ENCODE peak calls at places on chromosomes 4 and X, in five cellular contexts. One of them, this sample, is unnamed. For H3K4me1, the result is how much of the 10 kb centered on the place peaks cover.

GRCh38 chr4:182010876-182011275 is 232.3 kb upstream of the TENM3 start:
- DNase-seq in adrenal gland: no peak
- DNase-seq in right atrium auricular region: no peak
- DNase-seq in IMR-90: peak
- DNase-seq in Peyer's patch: no peak
- DNase-seq in this sample: no peak

GRCh38 chrX:153469811-153470410 is 465 bp downstream of the HAUS7 start:
- DNase-seq in adrenal gland: no peak
- DNase-seq in right atrium auricular region: no peak
- DNase-seq in IMR-90: peak
- DNase-seq in Peyer's patch: no peak
- DNase-seq in this sample: no peak

GRCh38 chrX:45070116-45071007 is 130.3 kb downstream of the DIPK2B start:
- DNase-seq in adrenal gland: no peak
- DNase-seq in right atrium auricular region: no peak
- DNase-seq in IMR-90: peak
- DNase-seq in Peyer's patch: no peak
- DNase-seq in this sample: no peak

GRCh38 chrX:131543774-131544173 is at the start of gene OR13H1:
- DNase-seq in adrenal gland: no peak
- DNase-seq in right atrium auricular region: no peak
- DNase-seq in IMR-90: no peak
- DNase-seq in Peyer's patch: no peak
- DNase-seq in this sample: no peak

GRCh38 chr4:121375262-121375661 is 5.6 kb downstream of the QRFPR start:
- DNase-seq in adrenal gland: no peak
- DNase-seq in right atrium auricular region: no peak
- DNase-seq in IMR-90: no peak
- DNase-seq in Peyer's patch: no peak
- DNase-seq in this sample: no peak

GRCh38 chr4:80540785-80541469 is 205.4 kb downstream of the CFAP299 start:
- DNase-seq in adrenal gland: no peak
- DNase-seq in right atrium auricular region: no peak
- DNase-seq in IMR-90: peak
- DNase-seq in Peyer's patch: no peak
- DNase-seq in this sample: no peak

GRCh38 chr4:126051709-126052424 is 737.1 kb downstream of the FAT4 start:
- DNase-seq in adrenal gland: no peak
- DNase-seq in right atrium auricular region: no peak
- DNase-seq in IMR-90: peak
- DNase-seq in Peyer's patch: no peak
- DNase-seq in this sample: peak

GRCh38 chr4:120765271-120765985 is 157.1 kb downstream of the PRDM5 start:
- DNase-seq in adrenal gland: no peak
- DNase-seq in right atrium auricular region: no peak
- DNase-seq in IMR-90: no peak
- DNase-seq in Peyer's patch: no peak
- DNase-seq in this sample: no peak

GRCh38 chrX:42846741-42847140 is 68.8 kb upstream of the PPP1R2C start:
- DNase-seq in adrenal gland: no peak
- DNase-seq in right atrium auricular region: no peak
- DNase-seq in IMR-90: no peak
- DNase-seq in Peyer's patch: no peak
- DNase-seq in this sample: no peak

GRCh38 chr4:122827258-122827887 is 742 bp downstream of the FGF2 start:
- DNase-seq in adrenal gland: peak
- DNase-seq in right atrium auricular region: peak
- DNase-seq in IMR-90: peak
- DNase-seq in Peyer's patch: peak
- DNase-seq in this sample: peak
- H3K4me3 ChIP-seq in adrenal gland: peak
- H3K4me3 ChIP-seq in right atrium auricular region: peak
- H3K4me3 ChIP-seq in IMR-90: peak
- H3K4me3 ChIP-seq in Peyer's patch: peak
- H3K4me3 ChIP-seq in this sample: peak

GRCh38 chr4:22712541-22712940 is 19.8 kb downstream of the GBA3 start:
- DNase-seq in adrenal gland: no peak
- DNase-seq in right atrium auricular region: no peak
- DNase-seq in IMR-90: no peak
- DNase-seq in Peyer's patch: no peak
- DNase-seq in this sample: no peak
- H3K4me1 ChIP-seq in adrenal gland: under half
- H3K4me1 ChIP-seq in right atrium auricular region: under half
- H3K4me1 ChIP-seq in IMR-90: under half
- H3K4me1 ChIP-seq in Peyer's patch: under half
- H3K4me1 ChIP-seq in this sample: under half

GRCh38 chr4:8859550-8860095 is 12.0 kb downstream of the HMX1 start:
- DNase-seq in adrenal gland: no peak
- DNase-seq in right atrium auricular region: no peak
- DNase-seq in IMR-90: no peak
- DNase-seq in Peyer's patch: no peak
- DNase-seq in this sample: no peak

GRCh38 chr4:8861576-8862279 is 9.9 kb downstream of the HMX1 start:
- DNase-seq in adrenal gland: no peak
- DNase-seq in right atrium auricular region: no peak
- DNase-seq in IMR-90: no peak
- DNase-seq in Peyer's patch: no peak
- DNase-seq in this sample: no peak

GRCh38 chr4:8860096-8860891 is 11.3 kb downstream of the HMX1 start:
- DNase-seq in adrenal gland: no peak
- DNase-seq in right atrium auricular region: no peak
- DNase-seq in IMR-90: no peak
- DNase-seq in Peyer's patch: no peak
- DNase-seq in this sample: no peak

GRCh38 chr4:8862334-8862733 is 9.3 kb downstream of the HMX1 start:
- DNase-seq in adrenal gland: no peak
- DNase-seq in right atrium auricular region: no peak
- DNase-seq in IMR-90: no peak
- DNase-seq in Peyer's patch: no peak
- DNase-seq in this sample: no peak

DNA sequence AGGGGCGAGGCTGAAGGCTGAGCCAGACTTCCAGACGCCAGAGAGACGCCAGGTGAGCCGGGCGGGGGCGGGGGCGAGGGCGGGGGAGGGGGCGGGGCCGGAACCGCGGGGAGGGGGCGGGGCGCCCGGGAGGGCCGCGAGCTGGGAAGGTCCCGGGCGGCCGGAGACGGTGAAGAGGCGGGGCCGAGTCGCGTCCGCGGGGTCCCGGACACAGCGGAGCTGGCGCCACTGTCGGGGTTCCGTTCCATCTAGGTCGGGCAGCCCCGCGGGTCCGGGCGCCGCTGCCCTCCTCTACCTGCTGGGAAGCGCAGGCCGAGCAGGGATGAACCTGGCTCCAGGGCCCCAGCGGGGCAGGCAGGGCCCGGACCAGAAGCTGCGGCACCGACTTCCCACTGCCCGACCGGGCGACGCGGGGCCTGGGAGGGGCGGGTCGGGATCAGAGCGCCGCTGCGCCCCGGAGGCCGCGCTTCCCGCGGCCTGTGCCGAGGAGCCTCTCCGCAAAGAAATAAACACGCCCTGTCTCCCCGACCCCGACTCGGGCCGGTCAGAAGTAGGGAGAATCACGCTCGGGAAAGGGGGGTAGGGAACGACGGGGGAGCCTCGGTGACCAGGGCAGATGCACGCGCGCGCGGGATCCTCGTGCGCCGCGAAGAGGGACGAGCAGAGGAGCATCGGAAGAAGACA is 10.6 kb downstream of the HMX1 start:
- DNase-seq in adrenal gland: no peak
- DNase-seq in right atrium auricular region: no peak
- DNase-seq in IMR-90: no peak
- DNase-seq in Peyer's patch: no peak
- DNase-seq in this sample: no peak
- H3K4me3 ChIP-seq in adrenal gland: no peak
- H3K4me3 ChIP-seq in right atrium auricular region: no peak
- H3K4me3 ChIP-seq in IMR-90: no peak
- H3K4me3 ChIP-seq in Peyer's patch: no peak
- H3K4me3 ChIP-seq in this sample: no peak

DNA sequence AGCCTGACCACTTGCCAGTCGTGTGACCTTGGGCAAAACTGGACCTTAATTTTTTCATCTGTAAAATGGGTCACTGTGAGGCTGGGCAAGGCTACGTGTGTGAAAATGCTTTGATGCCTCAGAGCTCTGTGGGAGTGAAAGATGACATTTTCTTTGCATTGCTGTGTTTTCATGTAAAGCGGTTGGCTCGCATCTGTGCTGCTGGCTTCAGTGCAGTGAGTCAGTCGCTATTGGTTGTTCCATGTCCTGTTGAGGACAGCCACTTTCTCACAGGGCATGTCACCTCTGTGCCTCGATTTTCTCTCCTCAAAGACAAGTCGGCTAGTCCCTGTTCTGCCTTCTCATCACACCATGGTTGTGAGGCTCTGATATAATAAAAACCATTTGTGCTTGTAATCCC is 4.4 kb downstream of the MTMR1 start:
- DNase-seq in adrenal gland: no peak
- DNase-seq in right atrium auricular region: no peak
- DNase-seq in IMR-90: no peak
- DNase-seq in Peyer's patch: no peak
- DNase-seq in this sample: no peak
- H3K4me1 ChIP-seq in adrenal gland: under half
- H3K4me1 ChIP-seq in right atrium auricular region: under half
- H3K4me1 ChIP-seq in IMR-90: under half
- H3K4me1 ChIP-seq in Peyer's patch: under half
- H3K4me1 ChIP-seq in this sample: under half